ENCODE peak calls at places on chromosomes 7 and 10, in ten cellular contexts. S is WERI-Rb-1; R is IMR-90; W is transverse colon; J is A549; H is GM10248; I is NCI-H774; K is effector memory CD8-positive, alpha-beta T cell; P is kidney tubule cell; Q is coronary artery. M is an unnamed sample.

GRCh38 chr7:82961240-82961639 is 201.4 kb downstream of the PCLO start:
- DNase-seq in S (no peak), R (no peak), W (no peak), J (no peak), H (no peak), I (no peak), K (no peak), P (no peak), Q (no peak), M (no peak)

GRCh38 chr10:48506147-48506917 is 98.5 kb downstream of the ARHGAP22 start:
- DNase-seq in S (peak), R (peak), W (no peak), J (peak), H (no peak), I (no peak), K (no peak), P (peak), Q (no peak), M (peak)

GRCh38 chr10:43039629-43040481 is 37.0 kb upstream of the RET start:
- DNase-seq in S (no peak), R (no peak), W (no peak), J (no peak), H (no peak), I (no peak), K (no peak), P (no peak), Q (no peak), M (peak)

GRCh38 chr7:149635561-149636329 is 137.6 kb downstream of the ZNF467 start:
- DNase-seq in S (no peak), R (no peak), W (no peak), J (peak), H (no peak), I (no peak), K (no peak), P (peak), Q (peak), M (no peak)

GRCh38 chr10:103839867-103840746 is 15.3 kb downstream of the SH3PXD2A start:
- DNase-seq in S (no peak), R (no peak), W (peak), J (no peak), H (no peak), I (no peak), K (no peak), P (no peak), Q (peak), M (no peak)

GRCh38 chr10:99667108-99667751 is 7.9 kb downstream of the ENTPD7 start:
- DNase-seq in S (no peak), R (peak), W (no peak), J (peak), H (no peak), I (no peak), K (no peak), P (peak), Q (no peak), M (peak)

GRCh38 chr7:149814494-149814893 is 23.7 kb upstream of the ZNF862 start:
- DNase-seq in S (no peak), R (no peak), W (no peak), J (no peak), H (no peak), I (no peak), K (no peak), P (no peak), Q (no peak), M (no peak)

GRCh38 chr10:11824825-11825224 is 1.7 kb downstream of the PROSER2 start:
- DNase-seq in S (no peak), R (no peak), W (no peak), J (no peak), H (no peak), I (no peak), K (no peak), P (peak), Q (no peak), M (peak)

GRCh38 chr10:11020026-11020820 is 2.6 kb downstream of the CELF2 start:
- DNase-seq in S (no peak), R (no peak), W (no peak), J (no peak), H (no peak), I (no peak), K (no peak), P (no peak), Q (no peak), M (no peak)

GRCh38 chr7:70786076-70786475 is 345.9 kb upstream of the GALNT17 start:
- DNase-seq in S (no peak), R (no peak), W (no peak), J (no peak), H (no peak), I (no peak), K (no peak), P (no peak), Q (no peak), M (no peak)

GRCh38 chr7:80284848-80285247 is 150.2 kb downstream of the GNAI1 start:
- DNase-seq in S (no peak), R (peak), W (no peak), J (no peak), H (no peak), I (no peak), K (no peak), P (peak), Q (no peak), M (peak)

GRCh38 chr7:129644634-129645230 is 33.2 kb downstream of the NRF1 start:
- DNase-seq in S (no peak), R (peak), W (no peak), J (no peak), H (no peak), I (peak), K (no peak), P (peak), Q (no peak), M (peak)

GRCh38 chr7:25720427-25720826 is 431.6 kb upstream of the NFE2L3 start:
- DNase-seq in S (peak), R (peak), W (no peak), J (peak), H (no peak), I (no peak), K (no peak), P (peak), Q (no peak), M (peak)